ENCODE peak calls at places on chromosomes 12 and 14, in eight cellular contexts. Q is stimulated activated CD4-positive, alpha-beta T cell treated with anti-CD3 and anti-CD28 coated beads, TNF-alpha, amount 100 ng/mL, for 24 hours; A is Right ventricle myocardium superior; M is GM03348; Z is NCI-H1105 treated with DMSO at 0.1 percent for 48 hours; J is activated effector memory CD4-positive, alpha-beta T cell treated with anti-CD3 and anti-CD28 coated beads, Interleukin-2, amount 50 U/mL, for 16 hours; Y is stimulated activated CD8-positive, alpha-beta memory T cell treated with anti-CD3 and anti-CD28 coated beads, Interleukin-2, amount 100 ng/mL, for 1 hour; U is NCI-H1092 treated with DMSO at 0.1 percent for 48 hours. N is an unnamed sample.

GRCh38 chr12:125639826-125640225 is 574.6 kb downstream of the AACS start:
- DNase-seq in Z (no peak), J (no peak), Y (no peak), A (no peak), M (no peak), U (no peak), Q (no peak), N (no peak)

GRCh38 chr12:25994252-25994651 is 35.8 kb downstream of the RASSF8 start:
- DNase-seq in J (no peak), Y (no peak), Q (no peak), M (peak; percentile 66), U (no peak), A (no peak), Z (no peak), N (no peak)

GRCh38 chr12:82835217-82835616 is 148.5 kb downstream of the TMTC2 start:
- DNase-seq in Z (no peak), Y (no peak), M (peak; percentile 65), U (no peak), J (no peak), A (no peak), Q (no peak), N (no peak)

GRCh38 chr12:57727758-57728395 is 10.7 kb downstream of the AGAP2 start:
- DNase-seq in U (no peak), Q (no peak), M (no peak), J (no peak), A (peak; percentile 42), Z (no peak), Y (no peak), N (no peak)

GRCh38 chr12:89225401-89225800 is 126.9 kb downstream of the DUSP6 start:
- DNase-seq in M (peak; percentile 37), Q (peak; percentile 65), Y (peak; percentile 46), U (no peak), J (peak; percentile 89), Z (no peak), A (no peak), N (no peak)

GRCh38 chr14:100804558-100805309 is 21.2 kb upstream of the MEG3 start:
- DNase-seq in J (no peak), Q (no peak), Z (no peak), A (peak; percentile 8), Y (no peak), M (no peak), U (no peak), N (peak; percentile 60)

GRCh38 chr14:39203659-39204606 is 28.9 kb downstream of the PNN start:
- DNase-seq in Q (no peak), A (no peak), Z (no peak), U (no peak), J (no peak), Y (no peak), M (no peak), N (no peak)

GRCh38 chr12:51579321-51579850 is 11.6 kb upstream of the SCN8A start:
- DNase-seq in U (no peak), J (no peak), Q (no peak), M (no peak), A (no peak), Z (no peak), Y (no peak), N (no peak)

GRCh38 chr14:37599527-37600368 is 4.3 kb downstream of the TTC6 start:
- DNase-seq in Q (no peak), Y (no peak), J (no peak), A (no peak), M (no peak), U (peak; percentile 71), Z (peak; percentile 84), N (no peak)

GRCh38 chr14:54699735-54700134 is 132.8 kb downstream of the SAMD4A start:
- DNase-seq in M (no peak), Z (no peak), Q (no peak), U (no peak), J (no peak), A (no peak), Y (no peak), N (no peak)

GRCh38 chr12:45974171-45974719 is 16.1 kb downstream of the SCAF11 start:
- DNase-seq in Y (no peak), U (no peak), Q (no peak), A (no peak), M (no peak), Z (no peak), J (no peak), N (no peak)

N was measured in Right ventricle myocardium inferior.